ENCODE peak calls at places on chromosomes 3 and 15, in eight cellular contexts. B is effector memory CD4-positive, alpha-beta T cell; C is GM13976; W is G401; M is effector CD4-positive, alpha-beta T cell; Y is progenitor cell of endocrine pancreas; L is DND-41; J is AG09319. T is an unnamed sample.

GRCh38 chr3:107206141-107206540 is 171.1 kb upstream of the CCDC54 start:
- DNase-seq in B (no peak), C (peak; percentile 12), W (no peak), M (no peak), Y (no peak), L (peak; percentile 18), J (peak; percentile 11), T (peak; percentile 5)

GRCh38 chr3:36774072-36774471 is 9.7 kb upstream of the DCLK3 start:
- DNase-seq in B (no peak), C (no peak), W (no peak), M (no peak), Y (no peak), L (no peak), J (no peak), T (no peak)

GRCh38 chr3:172522871-172523818 is at the start of gene TNFSF10:
- DNase-seq in B (peak; percentile 23), C (peak; percentile 75), W (no peak), M (peak; percentile 37), Y (no peak), L (peak; percentile 86), J (no peak), T (peak; percentile 74)

GRCh38 chr3:83890039-83890762 is 1068.6 kb upstream of the CADM2 start:
- DNase-seq in B (no peak), C (no peak), W (no peak), M (no peak), Y (no peak), L (no peak), J (no peak), T (no peak)

GRCh38 chr3:121626495-121626894 is 33.3 kb downstream of the FBXO40 start:
- DNase-seq in B (no peak), C (no peak), W (no peak), M (no peak), Y (no peak), L (no peak), J (no peak), T (no peak)

GRCh38 chr3:67196677-67197076 is 198.6 kb downstream of the KBTBD8 start:
- DNase-seq in B (no peak), C (no peak), W (no peak), M (no peak), Y (no peak), L (no peak), J (no peak), T (no peak)

GRCh38 chr15:67227431-67227830 is 27.0 kb downstream of the AAGAB start:
- DNase-seq in B (no peak), C (no peak), W (no peak), M (no peak), Y (no peak), L (no peak), J (no peak), T (no peak)

GRCh38 chr15:33309602-33310276 is 1.0 kb upstream of the RYR3 start:
- DNase-seq in B (no peak), C (peak; percentile 36), W (no peak), M (no peak), Y (peak; percentile 11), L (no peak), J (no peak), T (peak; percentile 31)

GRCh38 chr15:29844290-29844903 is 22.1 kb upstream of the TJP1 start:
- DNase-seq in B (no peak), C (no peak), W (no peak), M (no peak), Y (no peak), L (no peak), J (no peak), T (no peak)

GRCh38 chr15:73700041-73700842 is 16.1 kb downstream of the CD276 start:
- DNase-seq in B (peak; percentile 55), C (peak; percentile 83), W (peak; percentile 90), M (peak; percentile 69), Y (peak; percentile 48), L (peak; percentile 72), J (peak; percentile 52), T (peak; percentile 34)